ENCODE peak calls at places on chromosomes 11 and 22, in four cellular contexts. W is SW 1271, R is NCI-H460, L is NCI-H1105. E is an unnamed sample.
A peak's percentile ranks its signal among the peaks of the same experiment; 100 is the strongest.

GRCh38 chr22:27230189-27230588 is 571.4 kb downstream of the MN1 start:
- DNase-seq in L (no peak), W (no peak), R (no peak), E (no peak)

GRCh38 chr11:130489716-130490115 is 41.3 kb downstream of the ADAMTS15 start:
- DNase-seq in L (no peak), R (no peak), W (no peak), E (no peak)

GRCh38 chr22:23233746-23234408 is 53.6 kb downstream of the BCR start:
- DNase-seq in L (no peak), W (no peak), R (no peak), E (peak; percentile 69)

GRCh38 chr11:89161949-89162348 is 15.7 kb upstream of the TYR start:
- DNase-seq in W (no peak), R (no peak), L (no peak), E (no peak)

GRCh38 chr11:111418436-111418787 is 39.3 kb upstream of the POU2AF1 start:
- DNase-seq in L (no peak), W (no peak), R (no peak), E (no peak)

GRCh38 chr22:24716602-24717001 is 57.9 kb downstream of the PIWIL3 start:
- DNase-seq in W (no peak), R (no peak), L (no peak), E (no peak)

GRCh38 chr11:8597182-8597581 is 3.2 kb upstream of the STK33 start:
- DNase-seq in R (no peak), W (no peak), L (no peak), E (no peak)

GRCh38 chr22:37880668-37881440 is 25.2 kb upstream of the MICALL1 start:
- DNase-seq in R (no peak), L (no peak), W (no peak), E (no peak)

E was measured in T1000.